ENCODE peak calls at places on chromosomes 7 and 10, in nine cellular contexts. K, L, I, A, F, H, U, R and Y are unnamed samples.

GRCh38 chr7:126394406-126394805 is 858.3 kb downstream of the GRM8 start:
- DNase-seq in K (no peak), L (no peak), I (no peak), A (peak; percentile 2), F (no peak), H (no peak), U (no peak), R (no peak), Y (no peak)

GRCh38 chr7:116805100-116805544 is 57.3 kb upstream of the CAPZA2 start:
- DNase-seq in K (peak; percentile 81), L (no peak), I (no peak), A (peak; percentile 81), F (peak; percentile 70), H (no peak), U (no peak), R (no peak), Y (peak; percentile 67)

GRCh38 chr7:76225379-76225778 is 23.7 kb downstream of the SRRM3 start:
- DNase-seq in K (peak; percentile 8), L (no peak), I (no peak), A (peak; percentile 31), F (no peak), H (no peak), U (peak; percentile 74), R (peak; percentile 14), Y (no peak)

GRCh38 chr7:134368851-134369533 is 52.3 kb upstream of the SLC35B4 start:
- DNase-seq in K (peak; percentile 94), L (no peak), I (peak; percentile 49), A (peak; percentile 98), F (peak; percentile 87), H (no peak), U (no peak), R (peak; percentile 75), Y (peak; percentile 52)

GRCh38 chr7:108308276-108308675 is 148.0 kb downstream of the NRCAM start:
- DNase-seq in K (no peak), L (no peak), I (no peak), A (no peak), F (no peak), H (no peak), U (no peak), R (peak; percentile 48), Y (no peak)

GRCh38 chr10:88091490-88092061 is 228.2 kb downstream of the PTEN start:
- DNase-seq in K (no peak), L (peak; percentile 46), I (no peak), A (no peak), F (no peak), H (no peak), U (no peak), R (no peak), Y (no peak)

GRCh38 chr7:90669492-90669891 is 73.4 kb downstream of the CDK14 start:
- DNase-seq in K (no peak), L (no peak), I (no peak), A (no peak), F (no peak), H (no peak), U (no peak), R (no peak), Y (no peak)

GRCh38 chr10:31707578-31708411 is 220.8 kb downstream of the ARHGAP12 start:
- DNase-seq in K (peak; percentile 92), L (no peak), I (peak; percentile 43), A (peak; percentile 77), F (no peak), H (peak; percentile 78), U (no peak), R (peak; percentile 86), Y (peak; percentile 32)

GRCh38 chr10:124650820-124651401 is 93.3 kb downstream of the FAM53B start:
- DNase-seq in K (no peak), L (peak; percentile 66), I (no peak), A (no peak), F (no peak), H (no peak), U (no peak), R (no peak), Y (no peak)

GRCh38 chr7:121244120-121244865 is 84.5 kb upstream of the WNT16 start:
- DNase-seq in K (peak; percentile 25), L (no peak), I (no peak), A (no peak), F (no peak), H (no peak), U (no peak), R (no peak), Y (no peak)

GRCh38 chr7:129122086-129122750 is 22.3 kb upstream of the TSPAN33 start:
- DNase-seq in K (no peak), L (no peak), I (no peak), A (no peak), F (no peak), H (no peak), U (no peak), R (no peak), Y (no peak)

GRCh38 chr10:94315975-94316464 is 46.7 kb downstream of the NOC3L start:
- DNase-seq in K (peak; percentile 93), L (no peak), I (no peak), A (peak; percentile 92), F (peak; percentile 67), H (no peak), U (no peak), R (peak; percentile 76), Y (peak; percentile 78)

GRCh38 chr7:55576753-55577152 is 4.5 kb upstream of the VOPP1 start:
- DNase-seq in K (no peak), L (no peak), I (no peak), A (no peak), F (no peak), H (no peak), U (no peak), R (no peak), Y (no peak)

GRCh38 chr7:156423876-156424275 is 216.7 kb upstream of the RNF32 start:
- DNase-seq in K (no peak), L (no peak), I (no peak), A (no peak), F (no peak), H (no peak), U (no peak), R (no peak), Y (no peak)

GRCh38 chr10:116264296-116264695 is 8.7 kb downstream of the GFRA1 start:
- DNase-seq in K (no peak), L (no peak), I (no peak), A (no peak), F (no peak), H (no peak), U (no peak), R (no peak), Y (no peak)

GRCh38 chr10:78756604-78757442 is 311.9 kb upstream of the ZMIZ1 start:
- DNase-seq in K (peak; percentile 98), L (no peak), I (peak; percentile 43), A (peak; percentile 96), F (peak; percentile 90), H (peak; percentile 76), U (no peak), R (peak; percentile 94), Y (peak; percentile 90)

GRCh38 chr10:97736902-97737769 is at the start of gene ZFYVE27:
- DNase-seq in K (peak; percentile 91), L (peak; percentile 92), I (peak; percentile 97), A (peak; percentile 95), F (peak; percentile 87), H (peak; percentile 97), U (peak; percentile 99), R (peak; percentile 93), Y (peak; percentile 80)

GRCh38 chr10:106560925-106561640 is 603.4 kb downstream of the SORCS1 start:
- DNase-seq in K (peak; percentile 73), L (no peak), I (no peak), A (peak; percentile 61), F (no peak), H (no peak), U (no peak), R (peak; percentile 84), Y (no peak)

GRCh38 chr7:40331915-40332314 is 197.1 kb downstream of the SUGCT start:
- DNase-seq in K (peak; percentile 43), L (no peak), I (no peak), A (peak; percentile 48), F (no peak), H (no peak), U (no peak), R (peak; percentile 31), Y (no peak)

GRCh38 chr10:7944537-7944936 is 110.0 kb upstream of the GATA3 start:
- DNase-seq in K (no peak), L (no peak), I (no peak), A (no peak), F (no peak), H (no peak), U (no peak), R (no peak), Y (no peak)
- TF ChIP-seq CTCF in K (no peak), L (no peak), I (no peak), A (no peak), F (no peak), H (no peak), U (no peak), R (no peak), Y (no peak)

GRCh38 chr10:111756541-111757061 is 427.0 kb downstream of the GPAM start:
- DNase-seq in K (peak; percentile 49), L (no peak), I (peak; percentile 21), A (peak; percentile 49), F (peak; percentile 46), H (peak; percentile 28), U (peak; percentile 39), R (peak; percentile 4), Y (peak; percentile 5)
- TF ChIP-seq CTCF in K (peak; percentile 70), L (no peak), I (no peak), A (peak; percentile 51), F (peak; percentile 82), H (peak; percentile 26), U (no peak), R (no peak), Y (peak; percentile 48)

GRCh38 chr7:132078891-132079735 is 497.2 kb downstream of the PLXNA4 start:
- DNase-seq in K (no peak), L (no peak), I (no peak), A (no peak), F (no peak), H (no peak), U (no peak), R (no peak), Y (no peak)
- TF ChIP-seq CTCF in K (no peak), L (no peak), I (no peak), A (no peak), F (no peak), H (no peak), U (no peak), R (no peak), Y (no peak)

GRCh38 chr7:46681865-46682503 is 760.9 kb upstream of the IGFBP3 start:
- DNase-seq in K (peak; percentile 42), L (no peak), I (no peak), A (peak; percentile 19), F (no peak), H (peak; percentile 72), U (no peak), R (no peak), Y (no peak)

GRCh38 chr7:46687203-46687602 is 766.1 kb upstream of the IGFBP3 start:
- DNase-seq in K (peak; percentile 35), L (no peak), I (no peak), A (no peak), F (no peak), H (no peak), U (no peak), R (no peak), Y (no peak)

GRCh38 chr7:46682841-46683624 is 762.0 kb upstream of the IGFBP3 start:
- DNase-seq in K (peak; percentile 72), L (no peak), I (no peak), A (peak; percentile 34), F (no peak), H (no peak), U (no peak), R (peak; percentile 67), Y (peak; percentile 41)

GRCh38 chr7:46680147-46680546 is 759.1 kb upstream of the IGFBP3 start:
- DNase-seq in K (no peak), L (no peak), I (no peak), A (no peak), F (no peak), H (no peak), U (no peak), R (no peak), Y (no peak)

GRCh38 chr7:46685051-46685450 is 764.0 kb upstream of the IGFBP3 start:
- DNase-seq in K (no peak), L (no peak), I (no peak), A (no peak), F (no peak), H (no peak), U (no peak), R (no peak), Y (no peak)
- TF ChIP-seq CTCF in K (no peak), L (no peak), I (no peak), A (no peak), F (peak; percentile 41), H (no peak), U (no peak), R (no peak), Y (no peak)